ENCODE peak calls at places on chromosomes 2 and 18, in nine cellular contexts. V is PC-3; Y is CD8-positive, alpha-beta memory T cell; E is WERI-Rb-1; Z is brain microvascular endothelial cell; B is fibroblast of lung; K is effector memory CD4-positive, alpha-beta T cell; O is substantia nigra; W is CD8-positive, alpha-beta T cell. T is an unnamed sample.

GRCh38 chr2:49035477-49035876 is 118.8 kb downstream of the FSHR start:
- DNase-seq in Y (no peak), E (no peak), O (no peak), B (no peak), Z (no peak), W (no peak), V (no peak), K (no peak), T (no peak)

GRCh38 chr2:65546406-65546805 is 114.0 kb upstream of the SPRED2 start:
- DNase-seq in Y (no peak), V (no peak), O (no peak), W (no peak), B (no peak), E (no peak), Z (no peak), K (no peak), T (no peak)

GRCh38 chr2:98486374-98486981 is 41.8 kb downstream of the INPP4A start:
- DNase-seq in Y (no peak), W (no peak), O (no peak), Z (no peak), V (no peak), E (no peak), K (no peak), B (no peak), T (no peak)

GRCh38 chr2:74893332-74893731 is 59.4 kb downstream of the HK2 start:
- DNase-seq in W (no peak), O (no peak), K (no peak), E (no peak), B (peak), V (peak), Y (no peak), Z (peak), T (no peak)

GRCh38 chr2:161381581-161381980 is 34.5 kb upstream of the TBR1 start:
- DNase-seq in V (no peak), K (no peak), Y (no peak), Z (no peak), W (no peak), O (no peak), B (no peak), E (no peak), T (no peak)

GRCh38 chr2:7094113-7094760 is 177.0 kb downstream of the RNF144A start:
- DNase-seq in K (no peak), W (no peak), Z (peak), Y (no peak), O (no peak), B (peak), V (no peak), E (no peak), T (no peak)

GRCh38 chr18:22428672-22429071 is 11.0 kb upstream of the CTAGE1 start:
- DNase-seq in E (no peak), K (no peak), W (no peak), O (no peak), V (peak), Z (no peak), B (peak), Y (no peak), T (no peak)

GRCh38 chr2:237035781-237036352 is 49.8 kb upstream of the COPS8 start:
- DNase-seq in V (no peak), B (no peak), W (no peak), E (no peak), Y (no peak), K (no peak), Z (no peak), O (no peak), T (no peak)

GRCh38 chr18:7789853-7790552 is 222.9 kb downstream of the PTPRM start:
- DNase-seq in V (peak), Y (no peak), Z (no peak), E (peak), O (no peak), K (no peak), B (peak), W (no peak), T (no peak)

GRCh38 chr2:86790134-86790827 is 432 bp downstream of the CD8A start:
- DNase-seq in V (no peak), B (no peak), Z (no peak), O (no peak), E (no peak), W (no peak), Y (no peak), K (no peak), T (no peak)

GRCh38 chr2:73652348-73652747 is 10.1 kb upstream of the NAT8 start:
- DNase-seq in O (no peak), E (no peak), Z (no peak), V (no peak), K (no peak), W (no peak), B (no peak), Y (no peak), T (no peak)

GRCh38 chr18:40234217-40234616 is 1720.8 kb upstream of the PIK3C3 start:
- DNase-seq in B (no peak), V (no peak), E (no peak), Y (no peak), W (no peak), Z (no peak), K (no peak), O (no peak), T (no peak)

GRCh38 chr2:61898810-61899209 is 6.7 kb upstream of the COMMD1 start:
- DNase-seq in V (peak), W (no peak), Y (no peak), O (no peak), K (no peak), Z (peak), B (no peak), E (peak), T (no peak)

GRCh38 chr2:10764101-10764785 is 42.8 kb downstream of the ATP6V1C2 start:
- DNase-seq in Y (no peak), K (no peak), E (no peak), O (no peak), Z (no peak), B (no peak), W (no peak), V (no peak), T (no peak)

GRCh38 chr2:70091816-70092215 is 4.5 kb downstream of the PCBP1 start:
- DNase-seq in E (no peak), O (no peak), W (no peak), B (no peak), Z (no peak), K (no peak), V (no peak), Y (no peak), T (no peak)

GRCh38 chr2:70089220-70089945 is 2.1 kb downstream of the PCBP1 start:
- DNase-seq in K (no peak), B (no peak), Z (no peak), V (peak), E (peak), Y (no peak), O (no peak), W (no peak), T (no peak)

GRCh38 chr2:70091364-70091763 is 4.1 kb downstream of the PCBP1 start:
- DNase-seq in Z (no peak), B (no peak), W (no peak), O (no peak), V (no peak), K (no peak), E (no peak), Y (no peak), T (no peak)

GRCh38 chr2:70089946-70090523 is 2.8 kb downstream of the PCBP1 start:
- DNase-seq in Y (no peak), E (no peak), Z (no peak), W (no peak), K (no peak), O (no peak), V (no peak), B (no peak), T (no peak)

DNA sequence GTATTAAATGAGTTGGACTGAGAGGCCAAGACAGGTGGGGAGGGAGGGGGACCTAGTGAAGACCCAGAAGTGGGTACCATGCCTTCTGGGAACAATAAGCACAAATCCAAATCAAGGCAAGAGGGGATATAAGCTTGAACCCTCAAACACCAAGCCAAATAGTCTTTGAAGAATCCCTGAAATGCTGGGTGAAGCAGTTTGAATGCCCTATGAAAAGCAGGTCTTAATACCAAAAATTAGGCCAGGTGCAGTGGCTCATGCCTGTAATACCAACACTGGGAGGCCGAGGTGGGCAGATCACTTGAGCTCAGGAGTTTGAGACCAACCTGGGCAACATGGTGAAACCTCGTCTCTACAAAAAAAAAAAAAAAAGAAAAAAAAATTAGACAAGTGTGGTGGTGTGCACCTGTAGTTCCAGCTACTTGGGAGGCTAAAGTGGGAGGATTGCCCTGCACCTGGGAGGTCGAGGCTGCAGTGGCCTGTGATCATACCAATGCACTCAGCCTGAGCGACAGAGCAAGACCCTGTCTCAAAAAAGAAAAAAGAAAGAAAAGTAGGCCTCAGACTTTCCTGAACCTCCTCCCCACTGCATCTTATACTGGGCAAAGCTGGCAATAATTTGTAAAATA is 3.5 kb downstream of the PCBP1 start:
- DNase-seq in K (no peak), B (no peak), E (no peak), O (no peak), W (no peak), Y (no peak), V (no peak), Z (no peak), T (no peak)
- H3K27ac ChIP-seq in K (peak), B (no peak), E (no peak), O (peak), W (no peak), Y (no peak), V (no peak), Z (no peak), T (peak)

GRCh38 chr2:105800036-105800755 is 55.5 kb downstream of the NCK2 start:
- DNase-seq in K (no peak), B (no peak), Z (no peak), W (no peak), V (no peak), Y (no peak), O (no peak), E (no peak), T (no peak)

GRCh38 chr2:105796131-105796638 is 51.5 kb downstream of the NCK2 start:
- DNase-seq in V (no peak), Z (no peak), O (no peak), B (no peak), K (peak), E (no peak), Y (no peak), W (no peak), T (no peak)

GRCh38 chr2:105796791-105797190 is 52.1 kb downstream of the NCK2 start:
- DNase-seq in Y (no peak), B (no peak), Z (no peak), K (no peak), E (no peak), V (no peak), W (no peak), O (no peak), T (no peak)

GRCh38 chr2:105797298-105797819 is 52.6 kb downstream of the NCK2 start:
- DNase-seq in Z (no peak), B (no peak), Y (no peak), W (no peak), V (no peak), E (no peak), K (no peak), O (no peak), T (no peak)

GRCh38 chr2:105798595-105798994 is 53.9 kb downstream of the NCK2 start:
- DNase-seq in K (peak), Y (peak), E (no peak), V (no peak), W (no peak), Z (no peak), B (no peak), O (no peak), T (no peak)
- H3K27ac ChIP-seq in K (peak), Y (peak), E (no peak), V (no peak), W (peak), Z (no peak), B (no peak), O (no peak), T (no peak)

DNA sequence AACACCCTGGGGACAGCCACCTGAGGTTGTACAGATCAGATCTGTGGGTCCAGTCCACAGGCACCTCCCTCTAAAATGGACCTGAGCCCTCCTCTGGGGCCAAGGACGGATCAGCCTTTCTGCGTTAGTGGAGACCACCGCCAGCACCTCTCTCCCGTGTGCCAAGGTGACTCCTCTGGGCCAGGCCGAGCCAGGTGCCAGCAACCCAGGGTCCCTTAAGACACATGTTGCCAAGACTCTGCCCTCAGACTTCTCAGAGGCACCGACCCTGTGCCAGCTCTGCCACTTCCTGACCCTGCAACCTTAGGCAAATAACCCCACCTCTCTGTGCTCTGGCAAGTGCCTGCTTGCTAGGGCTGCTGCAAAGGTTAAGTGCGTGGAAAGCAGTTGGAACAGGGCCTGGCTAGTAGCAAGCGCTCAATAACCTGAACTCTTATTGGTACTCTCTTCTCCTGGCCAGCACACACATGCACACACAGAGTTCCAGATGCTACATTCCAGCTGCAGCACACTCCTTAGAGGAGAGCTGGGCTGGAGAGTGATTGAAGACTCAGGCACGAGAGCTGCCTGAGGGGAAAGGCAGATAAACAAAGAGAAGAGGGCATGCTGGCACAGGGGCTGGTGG is 105.6 kb downstream of the TNS1 start:
- DNase-seq in W (no peak), B (no peak), V (no peak), Y (no peak), K (no peak), E (no peak), O (no peak), Z (no peak), T (no peak)
- H3K27ac ChIP-seq in W (no peak), B (no peak), V (no peak), Y (no peak), K (no peak), E (no peak), O (peak), Z (no peak), T (peak)

GRCh38 chr18:48592540-48592939 is 53.7 kb downstream of the CTIF start:
- DNase-seq in V (no peak), Z (no peak), O (no peak), B (no peak), Y (no peak), E (peak), K (no peak), W (no peak), T (no peak)
- H3K27ac ChIP-seq in V (no peak), Z (no peak), O (peak), B (no peak), Y (no peak), E (peak), K (no peak), W (no peak), T (no peak)

DNA sequence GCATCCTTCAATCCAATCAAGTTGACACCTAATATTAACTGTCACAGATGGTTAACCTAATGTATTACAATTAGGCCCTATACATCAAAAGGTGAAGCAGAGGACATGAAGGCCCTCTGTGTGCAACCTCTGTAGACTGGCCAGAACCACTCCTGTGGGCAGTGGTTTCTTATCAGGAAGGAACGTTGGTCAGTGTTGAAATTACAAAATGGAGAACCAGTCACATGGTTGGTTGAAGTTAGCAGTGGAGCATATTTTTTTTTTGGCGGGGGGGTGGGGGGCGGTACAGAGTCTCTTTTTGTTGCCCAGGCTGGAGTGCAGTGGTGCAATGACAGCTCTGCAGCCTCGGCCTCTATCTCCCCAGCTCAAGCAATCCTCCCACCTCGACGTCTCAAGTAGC is 19.8 kb downstream of the RNU2-63P start:
- DNase-seq in W (no peak), Z (no peak), K (no peak), B (no peak), E (no peak), V (peak), Y (no peak), O (no peak), T (no peak)
- H3K27ac ChIP-seq in W (no peak), Z (no peak), K (no peak), B (no peak), E (no peak), V (no peak), Y (no peak), O (no peak), T (no peak)

GRCh38 chr2:188203756-188204155 is 87.9 kb upstream of the GULP1 start:
- DNase-seq in K (no peak), V (no peak), B (no peak), W (no peak), Y (no peak), Z (no peak), E (no peak), O (no peak), T (no peak)

GRCh38 chr2:188201639-188202038 is 90.0 kb upstream of the GULP1 start:
- DNase-seq in B (no peak), Y (no peak), V (no peak), O (no peak), W (no peak), K (no peak), Z (no peak), E (no peak), T (no peak)

GRCh38 chr2:188196343-188197008 is 95.2 kb upstream of the GULP1 start:
- DNase-seq in E (no peak), W (no peak), O (no peak), Z (no peak), K (no peak), Y (no peak), V (no peak), B (peak), T (no peak)

GRCh38 chr2:188202777-188203176 is 88.9 kb upstream of the GULP1 start:
- DNase-seq in O (no peak), Y (no peak), K (no peak), B (no peak), Z (no peak), W (no peak), V (no peak), E (no peak), T (no peak)

GRCh38 chr2:188199716-188200128 is 92.0 kb upstream of the GULP1 start:
- DNase-seq in E (no peak), Z (peak), W (no peak), O (no peak), V (peak), K (no peak), B (peak), Y (no peak), T (no peak)
- H3K27ac ChIP-seq in E (no peak), Z (peak), W (no peak), O (no peak), V (peak), K (no peak), B (no peak), Y (no peak), T (no peak)

GRCh38 chr2:29066989-29067605 is 7.2 kb downstream of the PCARE start:
- DNase-seq in B (no peak), Z (no peak), V (no peak), K (no peak), O (no peak), Y (no peak), E (no peak), W (no peak), T (no peak)
- H3K27ac ChIP-seq in B (no peak), Z (no peak), V (no peak), K (no peak), O (no peak), Y (no peak), E (no peak), W (no peak), T (no peak)

T was measured in caudate nucleus.